ENCODE peak calls at places on chromosomes 1 and 21, in five cellular contexts. U, A, O, P and K are unnamed samples.

GRCh38 chr21:21612446-21612845 is 614.2 kb downstream of the NCAM2 start:
- DNase-seq in P (peak), A (no peak), O (no peak), U (no peak), K (no peak)

GRCh38 chr1:151639466-151639865 is 27.6 kb downstream of the SNX27 start:
- DNase-seq in A (no peak), O (no peak), P (peak), U (no peak), K (no peak)

GRCh38 chr1:55916480-55916879 is 662.9 kb downstream of the PLPP3 start:
- DNase-seq in U (peak), P (peak), A (no peak), O (no peak), K (no peak)

GRCh38 chr1:237041795-237042466 is at the start of gene RYR2:
- DNase-seq in P (peak), A (no peak), O (no peak), U (peak), K (no peak)

GRCh38 chr1:226738421-226738994 is 574 bp downstream of the ITPKB start:
- DNase-seq in O (peak), A (peak), U (peak), P (peak), K (peak)

GRCh38 chr1:100074604-100075395 is 57.9 kb downstream of the SASS6 start:
- DNase-seq in A (no peak), O (no peak), U (no peak), P (peak), K (no peak)

GRCh38 chr1:102097451-102097850 is 100.7 kb upstream of the OLFM3 start:
- DNase-seq in P (no peak), U (no peak), O (no peak), A (no peak), K (no peak)

GRCh38 chr21:44057960-44058651 is 46.0 kb downstream of the TRAPPC10 start:
- DNase-seq in O (no peak), U (no peak), P (peak), A (peak), K (no peak)

GRCh38 chr1:154178006-154178405 is 13.9 kb downstream of the TPM3 start:
- DNase-seq in P (no peak), O (no peak), U (no peak), A (no peak), K (no peak)

GRCh38 chr1:228734881-228735801 is at the start of gene RHOU:
- DNase-seq in P (peak), O (peak), A (peak), U (peak), K (no peak)

GRCh38 chr1:18234790-18235242 is 127.2 kb downstream of the IGSF21 start:
- DNase-seq in P (peak), U (peak), A (no peak), O (no peak), K (no peak)

GRCh38 chr1:223135176-223135575 is 7.9 kb downstream of the TLR5 start:
- DNase-seq in A (no peak), O (no peak), P (peak), U (no peak), K (no peak)